ENCODE peak calls at places on chromosome 19, in five cellular contexts. Q is GM12878, R is H1, B is H9, V is neuronal stem cell. L is an unnamed sample.

GRCh38 chr19:58046856-58047255 is 12.2 kb upstream of the ZNF135 start:
- DNase-seq in B (no peak), V (no peak), R (no peak), Q (no peak), L (no peak)

GRCh38 chr19:54573330-54573872 is at the start of gene LILRA2:
- DNase-seq in V (no peak), Q (no peak), B (no peak), R (no peak), L (no peak)

GRCh38 chr19:3071764-3072163 is 9.5 kb upstream of the TLE5 start:
- DNase-seq in R (no peak), Q (no peak), B (no peak), V (no peak), L (no peak)

GRCh38 chr19:11136400-11137101 is 19.0 kb downstream of the SPC24 start:
- DNase-seq in V (no peak), Q (no peak), R (no peak), B (no peak), L (no peak)

GRCh38 chr19:8000298-8001038 is 5.0 kb downstream of the ELAVL1 start:
- DNase-seq in V (no peak), Q (no peak), B (no peak), R (no peak), L (no peak)

GRCh38 chr19:3154957-3155736 is 19.3 kb downstream of the GNA15 start:
- DNase-seq in Q (peak), V (no peak), R (no peak), B (no peak), L (no peak)

GRCh38 chr19:32436692-32437091 is 31.1 kb downstream of the DPY19L3 start:
- DNase-seq in V (no peak), R (no peak), B (no peak), Q (no peak), L (no peak)

GRCh38 chr19:18844806-18845329 is 13.1 kb downstream of the UPF1 start:
- DNase-seq in R (no peak), B (no peak), Q (no peak), V (no peak), L (no peak)

GRCh38 chr19:40365613-40366401 is 17.3 kb downstream of the PLD3 start:
- DNase-seq in V (peak), B (peak), R (peak), Q (no peak), L (peak)

GRCh38 chr19:53157601-53158000 is 1.3 kb downstream of the ZNF347 start:
- DNase-seq in B (peak), Q (no peak), V (peak), R (no peak), L (peak)
- H2AFZ ChIP-seq in B (no peak), Q (no peak), V (peak), R (no peak), L (no peak)

GRCh38 chr19:4678881-4679379 is 8.8 kb upstream of the MYDGF start:
- DNase-seq in B (peak), Q (no peak), V (no peak), R (peak), L (peak)

GRCh38 chr19:4679416-4679815 is 9.3 kb upstream of the MYDGF start:
- DNase-seq in Q (no peak), B (no peak), V (no peak), R (no peak), L (no peak)

GRCh38 chr19:4673726-4674125 is 3.6 kb upstream of the MYDGF start:
- DNase-seq in B (no peak), R (no peak), Q (no peak), V (no peak), L (no peak)

GRCh38 chr19:4675346-4675745 is 5.2 kb upstream of the MYDGF start:
- DNase-seq in Q (no peak), R (no peak), B (no peak), V (no peak), L (no peak)

DNA sequence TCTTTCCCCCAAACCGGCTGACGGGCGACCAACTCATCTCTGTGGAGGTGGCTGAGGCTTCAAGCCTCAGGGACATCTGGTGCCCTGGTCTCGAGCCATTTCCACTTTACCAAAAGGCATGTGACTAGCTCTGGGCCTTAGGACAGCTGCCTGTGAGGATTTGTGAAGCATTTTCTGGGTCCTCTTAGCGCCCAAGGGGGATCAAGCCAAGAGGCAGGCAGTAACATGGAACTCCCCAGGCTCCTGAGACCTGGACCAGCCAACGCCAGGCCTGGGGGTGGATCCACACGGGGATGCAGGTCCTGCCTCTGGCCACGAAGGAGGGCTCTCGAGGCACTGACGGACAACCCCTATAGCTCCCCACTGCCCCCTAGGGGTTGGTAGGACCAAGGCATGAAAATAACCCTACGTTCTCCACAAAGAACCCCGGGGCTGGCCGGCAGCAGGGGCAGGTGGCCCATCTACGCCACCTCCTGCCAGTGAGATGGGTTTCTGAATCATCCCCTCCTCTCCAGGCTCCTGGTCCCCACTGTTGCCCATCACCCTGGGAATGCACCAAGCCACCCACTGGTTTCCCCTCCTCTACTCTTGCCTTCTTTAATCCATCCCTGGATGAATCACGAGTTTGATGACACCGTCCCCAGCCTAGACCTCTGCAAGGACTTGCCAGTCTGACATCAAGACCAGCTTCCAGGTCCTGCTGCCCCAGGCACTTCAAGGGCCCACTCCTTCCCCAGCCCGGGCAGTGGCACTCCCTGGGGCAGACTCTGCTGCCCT is 7.0 kb upstream of the MYDGF start:
- DNase-seq in R (peak), B (peak), Q (no peak), V (no peak), L (peak)
- H2AFZ ChIP-seq in R (no peak), B (no peak), Q (no peak), V (no peak), L (no peak)

DNA sequence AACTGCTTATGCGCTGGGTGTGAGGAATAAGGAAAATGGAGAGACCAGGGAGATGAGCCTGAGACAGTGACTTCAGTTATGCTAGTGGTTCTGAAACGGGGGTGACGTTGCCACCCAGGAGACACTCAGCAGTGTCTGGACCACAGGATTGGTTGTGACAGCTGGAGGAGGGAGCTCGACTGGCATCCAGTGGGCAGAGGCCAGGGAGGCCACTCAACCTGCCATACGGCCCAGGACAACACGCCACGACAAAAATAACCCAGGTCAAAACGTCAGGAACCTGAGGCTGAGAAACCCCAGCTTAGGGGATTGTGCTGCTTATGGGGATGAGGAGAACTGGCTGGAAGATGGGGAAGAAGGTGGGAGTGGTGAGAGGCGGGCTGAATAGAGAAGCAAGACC is 10.4 kb downstream of the ZSCAN5A start:
- DNase-seq in R (no peak), V (no peak), B (no peak), Q (no peak), L (no peak)
- H2AFZ ChIP-seq in R (no peak), V (no peak), B (no peak), Q (no peak), L (no peak)

DNA sequence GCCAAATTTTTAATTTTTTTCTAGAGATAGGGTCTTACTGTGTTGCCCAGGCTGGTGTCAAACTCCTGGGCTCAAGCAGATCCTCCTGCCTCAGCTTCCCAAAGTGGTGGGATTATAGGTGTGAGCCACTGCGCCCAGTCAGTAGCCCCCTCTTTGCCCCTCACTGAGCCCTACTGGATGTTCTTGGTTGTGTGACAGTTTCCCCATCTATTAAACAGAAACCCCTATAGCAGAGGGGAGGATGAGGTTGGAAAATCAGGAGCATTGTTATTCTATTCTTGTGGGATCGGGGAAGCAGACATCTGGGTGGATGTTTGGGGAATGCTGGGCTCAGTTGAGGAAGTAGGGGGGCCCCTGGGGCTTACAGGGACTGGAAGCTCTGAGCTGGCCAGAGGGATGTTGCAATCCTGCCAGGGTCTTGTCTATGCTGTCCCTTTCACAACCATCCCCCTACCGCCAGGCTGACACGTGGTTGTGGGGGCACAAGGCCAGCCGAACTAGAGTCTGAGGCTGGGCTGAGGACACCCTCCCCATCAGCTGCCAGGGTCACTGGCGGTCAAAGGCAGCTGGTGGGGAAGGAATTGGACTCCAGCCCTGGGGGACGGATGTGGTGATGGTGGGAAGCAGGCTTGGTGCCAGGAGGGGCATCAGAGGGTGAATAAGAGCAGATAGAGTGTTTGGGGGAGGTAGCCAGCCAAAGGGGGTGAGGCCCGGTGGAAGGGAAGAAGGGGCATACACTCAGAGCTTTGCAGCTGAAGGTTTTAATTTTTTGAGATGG is 10.9 kb downstream of the APOC1 start:
- DNase-seq in V (no peak), R (no peak), B (no peak), Q (no peak), L (no peak)
- H2AFZ ChIP-seq in V (no peak), R (no peak), B (no peak), Q (no peak), L (no peak)

GRCh38 chr19:38774181-38774950 is 1.0 kb upstream of the LGALS7 start:
- DNase-seq in Q (no peak), R (no peak), V (no peak), B (no peak), L (no peak)

GRCh38 chr19:38766276-38767047 is 6.9 kb downstream of the LGALS7 start:
- DNase-seq in R (no peak), V (no peak), B (no peak), Q (no peak), L (no peak)

GRCh38 chr19:38773469-38774177 is at the start of gene LGALS7:
- DNase-seq in B (no peak), R (no peak), V (no peak), Q (no peak), L (no peak)

GRCh38 chr19:38765214-38765613 is 8.1 kb downstream of the LGALS7 start:
- DNase-seq in B (no peak), Q (no peak), V (no peak), R (no peak), L (no peak)

GRCh38 chr19:38769635-38770211 is 3.6 kb downstream of the LGALS7 start:
- DNase-seq in B (peak), R (no peak), Q (no peak), V (no peak), L (peak)
- H2AFZ ChIP-seq in B (peak), R (peak), Q (peak), V (peak), L (peak)

GRCh38 chr19:6239871-6240676 is 39.7 kb downstream of the MLLT1 start:
- DNase-seq in B (no peak), Q (no peak), R (no peak), V (no peak), L (peak)
- H2AFZ ChIP-seq in B (no peak), Q (no peak), R (no peak), V (no peak), L (no peak)

GRCh38 chr19:46896076-46896794 is 35.4 kb downstream of the ARHGAP35 start:
- DNase-seq in B (no peak), Q (no peak), V (no peak), R (no peak), L (no peak)
- H2AFZ ChIP-seq in B (no peak), Q (no peak), V (no peak), R (no peak), L (no peak)

GRCh38 chr19:342801-343421 is 1.7 kb downstream of the MIER2 start:
- DNase-seq in R (no peak), B (no peak), Q (peak), V (no peak), L (no peak)
- H2AFZ ChIP-seq in R (no peak), B (no peak), Q (no peak), V (no peak), L (no peak)

GRCh38 chr19:41939861-41940442 is 11.7 kb upstream of the ERFL start:
- DNase-seq in R (no peak), B (no peak), V (no peak), Q (no peak), L (peak)
- H2AFZ ChIP-seq in R (peak), B (no peak), V (peak), Q (peak), L (peak)

L was measured in GM23338.